ENCODE peak calls at places on chromosomes 13 and 19, in eight cellular contexts. H is H9, V is nephron progenitor cell, F is bronchial epithelial cell, X is type B pancreatic cell, A is neural crest cell, O is lower leg skin, P is fibroblast of pulmonary artery. U is an unnamed sample.

GRCh38 chr19:28581468-28581770 is 631.5 kb downstream of the UQCRFS1 start:
- DNase-seq in O (no peak), H (no peak), X (no peak), F (no peak), V (no peak), P (no peak), A (no peak), U (no peak)

GRCh38 chr13:35879111-35879510 is 252.1 kb downstream of the DCLK1 start:
- DNase-seq in H (no peak), F (no peak), X (no peak), A (no peak), O (no peak), V (no peak), P (no peak), U (no peak)

GRCh38 chr13:113669871-113670341 is 2.9 kb downstream of the GRK1 start:
- DNase-seq in V (no peak), O (peak; percentile 74), H (no peak), P (no peak), X (peak; percentile 66), F (no peak), A (no peak), U (no peak)

GRCh38 chr19:12913871-12914690 is 5.0 kb downstream of the SYCE2 start:
- DNase-seq in O (no peak), A (no peak), V (no peak), P (peak; percentile 62), X (no peak), F (no peak), H (no peak), U (no peak)

GRCh38 chr19:44785271-44785670 is 7.6 kb downstream of the CBLC start:
- DNase-seq in X (no peak), P (no peak), F (no peak), H (no peak), O (no peak), A (no peak), V (no peak), U (no peak)

GRCh38 chr13:38967446-38967845 is 23.2 kb downstream of the STOML3 start:
- DNase-seq in X (no peak), O (no peak), P (no peak), V (no peak), H (no peak), F (no peak), A (no peak), U (no peak)

GRCh38 chr13:113786262-113786841 is 27.3 kb downstream of the TMEM255B start:
- DNase-seq in H (no peak), O (peak; percentile 46), X (no peak), A (no peak), P (peak; percentile 73), V (no peak), F (peak; percentile 18), U (no peak)

GRCh38 chr13:101473458-101473857 is 21.0 kb downstream of the ITGBL1 start:
- DNase-seq in X (no peak), H (no peak), V (no peak), O (no peak), P (peak; percentile 71), A (no peak), F (peak; percentile 76), U (no peak)

GRCh38 chr19:45152504-45153338 is 8.1 kb downstream of the NKPD1 start:
- DNase-seq in A (no peak), H (peak; percentile 82), O (peak; percentile 90), P (peak; percentile 54), V (peak; percentile 41), F (no peak), X (no peak), U (no peak)

GRCh38 chr13:97630725-97631124 is 196.8 kb downstream of the RAP2A start:
- DNase-seq in H (no peak), A (no peak), V (no peak), X (no peak), F (no peak), P (peak; percentile 5), O (no peak), U (no peak)

GRCh38 chr13:42348576-42348975 is 76.6 kb downstream of the AKAP11 start:
- DNase-seq in P (no peak), X (no peak), O (no peak), V (no peak), A (no peak), F (no peak), H (no peak), U (no peak)

GRCh38 chr19:38046254-38047047 is 139.4 kb downstream of the SIPA1L3 start:
- DNase-seq in A (no peak), F (no peak), P (no peak), H (no peak), O (no peak), X (no peak), V (no peak), U (no peak)

GRCh38 chr13:49208619-49209018 is 11.5 kb upstream of the MLNR start:
- DNase-seq in F (no peak), A (no peak), H (no peak), X (no peak), O (no peak), V (no peak), P (no peak), U (no peak)

GRCh38 chr13:24215007-24215633 is 54.6 kb downstream of the SPATA13 start:
- DNase-seq in V (no peak), A (no peak), F (no peak), X (no peak), O (no peak), H (no peak), P (no peak), U (no peak)

GRCh38 chr13:62019858-62020257 is 604.2 kb upstream of the PCDH20 start:
- DNase-seq in H (no peak), X (no peak), O (no peak), V (no peak), A (no peak), P (no peak), F (no peak), U (no peak)

DNA sequence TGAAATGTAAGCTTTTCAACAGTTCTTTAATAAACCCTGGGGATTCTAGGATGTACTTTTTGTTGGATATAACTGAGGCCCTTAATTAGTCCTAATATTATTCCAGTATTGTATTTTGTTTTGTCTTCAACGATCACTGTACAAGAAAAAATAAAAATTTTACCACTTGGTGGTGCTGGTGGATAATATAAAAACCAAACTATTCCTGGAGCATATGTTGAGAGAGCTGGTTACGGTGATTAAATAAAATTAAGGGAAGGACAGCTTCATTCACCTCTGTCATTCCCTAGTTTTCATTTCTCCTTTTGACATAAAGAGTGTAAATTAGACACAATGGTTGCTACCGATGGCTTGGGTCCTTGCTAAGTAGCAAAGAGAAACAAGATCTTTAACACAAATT is 598.6 kb upstream of the PCDH20 start:
- DNase-seq in X (no peak), H (no peak), V (no peak), O (no peak), F (peak; percentile 19), A (no peak), P (peak; percentile 23), U (no peak)
- TF ChIP-seq CTCF in X (peak; percentile 70), H (peak; percentile 49), V (peak; percentile 12), O (no peak), F (peak; percentile 8), A (peak; percentile 69), P (no peak), U (peak; percentile 55)

DNA sequence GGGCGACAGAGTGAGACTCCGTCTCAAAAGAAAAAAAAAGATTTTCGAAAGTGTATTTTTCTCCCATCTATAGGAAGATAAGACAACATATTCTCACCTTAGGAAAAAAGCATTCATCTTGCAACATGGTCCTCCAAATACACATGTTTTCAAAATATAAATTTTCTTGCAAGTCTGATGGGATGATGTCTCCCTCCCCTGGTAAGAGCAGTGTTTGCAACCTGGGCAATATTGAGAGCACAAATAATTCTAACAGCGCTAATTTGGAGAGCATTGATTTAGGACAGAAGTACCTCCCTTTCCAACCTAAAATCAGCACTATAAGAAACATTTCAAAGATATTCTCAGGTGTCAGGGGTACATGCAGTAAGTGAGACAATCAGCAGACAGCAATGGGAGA is 61.0 kb upstream of the SHISA2 start:
- DNase-seq in V (no peak), X (no peak), A (no peak), O (no peak), P (no peak), F (peak; percentile 3), H (no peak), U (no peak)
- TF ChIP-seq CTCF in V (peak; percentile 46), X (peak; percentile 61), A (peak; percentile 49), O (no peak), P (peak; percentile 7), F (no peak), H (peak; percentile 72), U (peak; percentile 53)

GRCh38 chr19:32138416-32138815 is 207.0 kb upstream of the ZNF507 start:
- DNase-seq in P (no peak), F (no peak), A (no peak), H (no peak), V (no peak), X (no peak), O (no peak), U (no peak)
- TF ChIP-seq CTCF in P (no peak), F (no peak), A (no peak), H (peak; percentile 57), V (peak; percentile 25), X (peak; percentile 55), O (no peak), U (peak; percentile 45)

DNA sequence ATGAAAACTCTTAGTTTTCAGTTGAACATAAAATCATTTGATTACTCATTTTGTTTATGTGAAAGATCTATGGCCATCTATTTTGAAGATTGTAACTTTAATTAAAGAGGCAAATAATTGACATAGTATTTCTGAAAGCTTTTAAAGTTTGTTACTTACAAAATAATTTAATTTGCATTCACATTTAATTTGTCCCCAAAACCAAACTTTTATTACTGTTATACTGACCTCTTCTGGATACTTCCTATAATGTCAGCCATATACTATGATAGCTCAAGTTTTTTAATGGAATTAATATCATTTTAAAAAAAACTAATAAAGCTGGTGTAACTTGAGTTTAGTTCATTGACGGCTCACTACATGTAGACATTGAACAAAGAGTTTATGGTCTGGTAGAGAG is 4.9 kb upstream of the SGCG start:
- DNase-seq in A (no peak), P (peak; percentile 21), H (no peak), F (peak; percentile 21), X (no peak), V (no peak), O (no peak), U (no peak)
- TF ChIP-seq CTCF in A (peak; percentile 66), P (peak; percentile 46), H (peak; percentile 67), F (no peak), X (peak; percentile 73), V (peak; percentile 40), O (no peak), U (peak; percentile 59)

DNA sequence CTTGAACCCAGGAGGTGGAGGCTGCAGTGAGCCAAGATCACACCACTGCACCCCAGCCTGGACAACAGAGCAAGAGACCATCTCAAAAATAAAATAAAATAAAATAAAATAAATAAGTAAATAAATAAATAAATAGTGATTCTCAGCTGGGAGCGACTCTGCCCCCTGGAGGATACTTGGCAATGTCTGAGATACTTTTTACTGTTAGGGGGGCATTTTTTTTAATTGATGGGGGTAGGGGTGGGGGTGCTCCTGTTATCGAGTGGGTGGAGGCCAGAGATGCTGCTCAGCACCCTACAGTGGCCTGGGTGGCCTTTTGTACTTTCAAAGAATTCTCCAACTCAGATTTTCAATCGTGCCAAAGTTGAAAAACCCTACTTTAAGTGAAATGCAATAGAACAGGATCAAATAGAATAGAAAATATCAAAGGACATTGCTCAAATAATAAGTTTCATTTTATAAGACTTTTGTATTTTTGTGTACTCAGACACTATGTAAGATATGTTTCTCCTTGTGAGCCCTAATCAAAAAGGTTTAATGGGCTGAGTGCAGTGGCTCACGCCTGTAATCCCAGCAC is 7.1 kb upstream of the CLPP start:
- DNase-seq in X (no peak), V (no peak), H (no peak), P (peak; percentile 47), F (no peak), A (no peak), O (no peak), U (no peak)
- TF ChIP-seq CTCF in X (peak; percentile 66), V (no peak), H (peak; percentile 56), P (peak; percentile 45), F (peak; percentile 30), A (peak; percentile 59), O (no peak), U (peak; percentile 35)